ENCODE peak calls at places on chromosomes 5 and 9, in five cellular contexts. C is stimulated activated CD8-positive, alpha-beta memory T cell treated with anti-CD3 and anti-CD28 coated beads, Interleukin-7, amount 100 ng/mL, for 24 hours; T is GM04504; E is endothelial cell; G is mucosa of descending colon. H is an unnamed sample.

GRCh38 chr5:74083096-74083495 is 457.1 kb downstream of the ARHGEF28 start:
- DNase-seq in T (no peak), G (no peak), E (no peak), C (no peak), H (no peak)

GRCh38 chr9:84697494-84698114 is 28.1 kb downstream of the NTRK2 start:
- DNase-seq in G (peak; percentile 88), E (peak; percentile 79), C (peak; percentile 10), T (peak; percentile 12), H (peak; percentile 81)

GRCh38 chr9:99579964-99580363 is 241.7 kb upstream of the NR4A3 start:
- DNase-seq in C (no peak), T (no peak), E (no peak), G (no peak), H (no peak)

GRCh38 chr9:137726764-137727163 is 108.0 kb downstream of the EHMT1 start:
- DNase-seq in G (no peak), C (no peak), T (no peak), E (no peak), H (no peak)

GRCh38 chr9:8766096-8766495 is 966.5 kb upstream of the DMAC1 start:
- DNase-seq in E (no peak), T (no peak), G (no peak), C (no peak), H (no peak)

GRCh38 chr9:90142580-90142979 is 500.0 kb downstream of the DIRAS2 start:
- DNase-seq in E (peak; percentile 61), T (peak; percentile 5), G (no peak), C (peak; percentile 21), H (peak; percentile 87)

GRCh38 chr9:115395511-115396021 is 277.6 kb upstream of the TNC start:
- DNase-seq in G (no peak), T (no peak), E (no peak), C (no peak), H (no peak)

GRCh38 chr9:78954286-78954685 is 617.5 kb upstream of the TLE4 start:
- DNase-seq in T (peak; percentile 53), E (no peak), C (no peak), G (no peak), H (no peak)

GRCh38 chr9:72996684-72997314 is 43.9 kb upstream of the ALDH1A1 start:
- DNase-seq in T (no peak), C (no peak), G (no peak), E (no peak), H (no peak)

GRCh38 chr9:130824616-130825015 is 10.4 kb upstream of the ABL1 start:
- DNase-seq in G (no peak), E (no peak), T (no peak), C (no peak), H (no peak)

GRCh38 chr9:125296843-125297372 is 35.3 kb downstream of the GAPVD1 start:
- DNase-seq in C (no peak), T (no peak), E (no peak), G (no peak), H (no peak)

GRCh38 chr5:100777680-100778281 is 125.3 kb downstream of the ST8SIA4 start:
- DNase-seq in C (no peak), T (peak; percentile 50), E (no peak), G (no peak), H (no peak)

H was measured in Peyer's patch.